ENCODE peak calls at places on chromosomes 1 and 21, in four cellular contexts. Y is IMR-90, N is K562, B is HepG2. Q is an unnamed sample.

GRCh38 chr1:54326577-54327385 is 79.4 kb downstream of the SSBP3 start:
- DNase-seq in B (no peak), Y (peak; percentile 61), N (no peak), Q (no peak)

GRCh38 chr1:2257245-2257627 is 29.1 kb downstream of the SKI start:
- DNase-seq in N (no peak), B (no peak), Y (no peak), Q (no peak)

GRCh38 chr1:96596226-96596625 is 125.4 kb upstream of the PTBP2 start:
- DNase-seq in B (peak; percentile 63), N (peak; percentile 24), Y (peak; percentile 3), Q (peak; percentile 8)

GRCh38 chr1:111062624-111063023 is 77.3 kb downstream of the DRAM2 start:
- DNase-seq in Y (no peak), B (no peak), N (no peak), Q (no peak)

GRCh38 chr1:43368646-43369020 is 822 bp upstream of the ELOVL1 start:
- DNase-seq in N (no peak), Y (no peak), B (no peak), Q (no peak)

GRCh38 chr1:39063775-39064174 is 37.6 kb downstream of the NDUFS5 start:
- DNase-seq in Y (no peak), B (no peak), N (no peak), Q (no peak)

GRCh38 chr1:165884690-165885304 is 57.4 kb downstream of the UCK2 start:
- DNase-seq in N (no peak), B (peak; percentile 83), Y (no peak), Q (no peak)

GRCh38 chr1:75292013-75292412 is 157.8 kb downstream of the LHX8 start:
- DNase-seq in Y (no peak), B (no peak), N (no peak), Q (no peak)

GRCh38 chr1:156076609-156077429 is 5.4 kb downstream of the MEX3A start:
- DNase-seq in N (no peak), Y (no peak), B (no peak), Q (no peak)

GRCh38 chr1:24679725-24680124 is 36.6 kb downstream of the SRRM1 start:
- DNase-seq in N (no peak), Y (no peak), B (no peak), Q (no peak)

GRCh38 chr1:247487057-247487456 is 29.2 kb upstream of the OR2B11 start:
- DNase-seq in B (peak; percentile 20), N (peak; percentile 61), Y (peak; percentile 34), Q (peak; percentile 31)

GRCh38 chr1:244224487-244225430 is 173.7 kb downstream of the ZBTB18 start:
- DNase-seq in Y (no peak), N (peak; percentile 18), B (no peak), Q (no peak)

GRCh38 chr1:233584376-233584775 is 29.5 kb upstream of the KCNK1 start:
- DNase-seq in Y (no peak), N (no peak), B (no peak), Q (no peak)

GRCh38 chr1:218384576-218384975 is 39.4 kb downstream of the TGFB2 start:
- DNase-seq in N (peak; percentile 7), B (no peak), Y (peak; percentile 65), Q (peak; percentile 44)

GRCh38 chr1:71311396-71311795 is 230.6 kb upstream of the ZRANB2 start:
- DNase-seq in Y (no peak), N (no peak), B (no peak), Q (no peak)

GRCh38 chr1:64956733-64957441 is 9.5 kb downstream of the JAK1 start:
- DNase-seq in Y (no peak), B (no peak), N (peak; percentile 64), Q (no peak)

GRCh38 chr1:3787347-3787710 is 9.0 kb downstream of the LRRC47 start:
- DNase-seq in N (no peak), Y (no peak), B (no peak), Q (no peak)

GRCh38 chr21:36135391-36136094 is 664 bp downstream of the CBR3 start:
- DNase-seq in N (no peak), Y (peak; percentile 83), B (no peak), Q (peak; percentile 58)

GRCh38 chr1:160357286-160358002 is 9.4 kb upstream of the NHLH1 start:
- DNase-seq in Y (no peak), N (no peak), B (no peak), Q (no peak)

GRCh38 chr1:226663327-226663704 is 75.8 kb downstream of the ITPKB start:
- DNase-seq in Y (no peak), N (no peak), B (no peak), Q (no peak)

GRCh38 chr1:208682664-208683013 is 438.5 kb upstream of the PLXNA2 start:
- DNase-seq in N (no peak), Y (no peak), B (no peak), Q (no peak)

GRCh38 chr1:22053861-22054770 is 1.6 kb downstream of the CDC42 start:
- DNase-seq in B (no peak), N (no peak), Y (peak; percentile 20), Q (no peak)

GRCh38 chr1:30540611-30541192 is 182.7 kb downstream of the MATN1 start:
- DNase-seq in B (no peak), Y (no peak), N (no peak), Q (no peak)

GRCh38 chr1:11301593-11301992 is 28.6 kb downstream of the UBIAD1 start:
- DNase-seq in N (no peak), B (no peak), Y (no peak), Q (no peak)

GRCh38 chr1:196685506-196685905 is 33.7 kb downstream of the CFH start:
- DNase-seq in Y (no peak), N (no peak), B (no peak), Q (no peak)

GRCh38 chr1:2593251-2593878 is 6.8 kb downstream of the PRXL2B start:
- DNase-seq in B (no peak), Y (no peak), N (no peak), Q (no peak)

GRCh38 chr1:21814241-21814918 is 2.3 kb downstream of the LDLRAD2 start:
- DNase-seq in B (no peak), N (no peak), Y (no peak), Q (no peak)

GRCh38 chr21:42531771-42532170 is 18.1 kb downstream of the SLC37A1 start:
- DNase-seq in N (no peak), Y (no peak), B (no peak), Q (no peak)

GRCh38 chr1:55060133-55060999 is 21.0 kb downstream of the PCSK9 start:
- DNase-seq in B (no peak), N (no peak), Y (no peak), Q (no peak)

GRCh38 chr1:178536844-178537371 is 24.0 kb downstream of the TEX35 start:
- DNase-seq in B (peak; percentile 75), Y (peak; percentile 99), N (no peak), Q (peak; percentile 90)

GRCh38 chr1:12491691-12492090 is 126.3 kb downstream of the DHRS3 start:
- DNase-seq in N (no peak), B (no peak), Y (no peak), Q (no peak)

GRCh38 chr1:87644033-87644432 is 315.4 kb downstream of the LMO4 start:
- DNase-seq in B (no peak), N (no peak), Y (peak; percentile 3), Q (no peak)

GRCh38 chr1:92030701-92031107 is 919 bp downstream of the EPHX4 start:
- DNase-seq in B (peak; percentile 10), N (no peak), Y (peak; percentile 72), Q (peak; percentile 4)

GRCh38 chr1:25792115-25792514 is 7.9 kb upstream of the SELENON start:
- DNase-seq in B (no peak), Y (no peak), N (no peak), Q (no peak)

GRCh38 chr1:183918589-183918988 is 113.7 kb downstream of the RGL1 start:
- DNase-seq in Y (no peak), B (no peak), N (no peak), Q (no peak)

GRCh38 chr1:156949127-156949526 is 28.7 kb downstream of the LRRC71 start:
- DNase-seq in N (no peak), B (no peak), Y (no peak), Q (no peak)

GRCh38 chr21:42414928-42415769 is 11.4 kb downstream of the UBASH3A start:
- DNase-seq in N (peak; percentile 62), B (no peak), Y (peak; percentile 78), Q (peak; percentile 78)

GRCh38 chr1:91997607-91998195 is 32.1 kb upstream of the EPHX4 start:
- DNase-seq in Y (peak; percentile 68), B (peak; percentile 35), N (peak; percentile 43), Q (peak; percentile 22)

DNA sequence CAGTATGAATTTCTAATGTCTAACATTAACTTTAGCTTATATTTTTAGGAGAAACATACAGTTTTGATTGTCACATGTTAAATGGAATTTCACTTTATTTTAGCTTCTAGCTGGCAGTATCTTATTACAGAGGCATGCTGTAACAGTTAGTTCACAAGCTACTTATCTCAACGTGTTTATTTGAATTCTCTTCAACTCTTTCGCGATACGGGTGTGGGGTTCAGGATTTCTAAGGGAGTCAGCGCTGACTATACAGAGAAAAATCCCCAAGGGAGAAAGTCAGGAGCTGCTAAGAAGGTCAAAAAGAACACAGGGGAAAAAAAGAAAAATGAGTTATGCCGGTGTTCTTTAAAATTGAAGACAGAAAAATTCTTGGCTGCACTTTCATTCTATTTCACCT is 296.2 kb downstream of the VAV3 start:
- DNase-seq in Y (peak; percentile 32), N (no peak), B (no peak), Q (no peak)
- TF ChIP-seq MAZ in Y (no peak), N (no peak), B (no peak), Q (no peak)

GRCh38 chr1:109634771-109635750 is 15.4 kb downstream of the AMPD2 start:
- DNase-seq in Y (no peak), B (no peak), N (no peak), Q (no peak)
- TF ChIP-seq MAZ in Y (no peak), B (no peak), N (no peak), Q (no peak)

DNA sequence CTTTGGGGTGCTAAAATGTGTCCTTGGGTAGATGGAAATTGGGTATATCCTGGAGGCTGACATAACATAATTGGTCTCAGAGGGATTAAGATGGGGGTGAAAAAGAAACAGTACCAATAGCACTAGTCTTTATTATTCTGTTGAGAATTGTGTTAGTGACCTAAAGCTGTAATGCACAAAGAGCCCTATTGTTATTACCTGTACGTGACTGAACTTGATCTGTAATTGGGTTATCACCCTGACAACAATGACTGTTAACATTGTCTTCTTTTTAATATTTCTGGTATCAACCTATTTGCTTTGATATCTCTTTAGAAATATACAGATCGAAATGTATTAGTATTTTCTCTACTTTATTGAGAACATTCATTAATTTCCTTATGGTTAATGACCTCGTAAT is 147.6 kb downstream of the NEK7 start:
- DNase-seq in B (no peak), N (no peak), Y (no peak), Q (no peak)
- TF ChIP-seq MAZ in B (no peak), N (no peak), Y (no peak), Q (no peak)

GRCh38 chr1:213657879-213658278 is 329.9 kb upstream of the PROX1 start:
- DNase-seq in N (no peak), B (no peak), Y (no peak), Q (no peak)
- TF ChIP-seq MAZ in N (no peak), B (no peak), Y (no peak), Q (no peak)

GRCh38 chr1:113326976-113327375 is 63.3 kb upstream of the MAGI3 start:
- DNase-seq in Y (no peak), N (no peak), B (no peak), Q (no peak)
- TF ChIP-seq MAZ in Y (no peak), N (no peak), B (no peak), Q (no peak)